ENCODE peak calls at places on chromosomes 16 and 17, in six cellular contexts. F is HCT116, C is A549, R is SK-N-SH, S is GM23338, E is HepG2. J is an unnamed sample.

GRCh38 chr17:35373984-35374765 is 754 bp upstream of the SLFN11 start:
- DNase-seq in R (peak), S (peak), C (peak), E (no peak), F (no peak), J (no peak)

GRCh38 chr17:79911430-79912399 is 72.5 kb upstream of the CBX4 start:
- DNase-seq in C (no peak), E (no peak), R (no peak), F (no peak), S (peak), J (no peak)

GRCh38 chr16:81415757-81416156 is 28.9 kb upstream of the CMIP start:
- DNase-seq in E (no peak), R (no peak), S (peak), C (no peak), F (no peak), J (no peak)

GRCh38 chr17:61547113-61547512 is 43.9 kb downstream of the NACA2 start:
- DNase-seq in F (no peak), R (no peak), E (no peak), S (no peak), C (no peak), J (no peak)

GRCh38 chr16:19879241-19879792 is 5.3 kb downstream of the GPRC5B start:
- DNase-seq in E (peak), F (no peak), C (peak), R (peak), S (peak), J (no peak)

GRCh38 chr17:76612977-76613851 is 27.6 kb upstream of the ST6GALNAC2 start:
- DNase-seq in E (peak), F (peak), C (peak), R (no peak), S (peak), J (no peak)

GRCh38 chr16:4475880-4476790 is at the start of gene HMOX2:
- DNase-seq in R (peak), C (peak), S (peak), F (peak), E (peak), J (peak)

GRCh38 chr16:11679941-11680911 is 12.0 kb downstream of the SNN start:
- DNase-seq in F (no peak), S (no peak), E (no peak), C (no peak), R (no peak), J (no peak)

GRCh38 chr16:72744064-72744793 is 303.7 kb downstream of the ZFHX3 start:
- DNase-seq in R (peak), C (no peak), E (no peak), S (no peak), F (no peak), J (no peak)

GRCh38 chr17:1495265-1495664 is 2.8 kb upstream of the MYO1C start:
- DNase-seq in F (no peak), E (no peak), C (no peak), S (no peak), R (no peak), J (no peak)

GRCh38 chr17:9185142-9185541 is 163.8 kb downstream of the NTN1 start:
- DNase-seq in F (no peak), S (no peak), C (no peak), E (no peak), R (no peak), J (no peak)

GRCh38 chr17:68456529-68457167 is 648 bp downstream of the WIPI1 start:
- DNase-seq in S (peak), C (peak), R (peak), F (peak), E (peak), J (peak)

GRCh38 chr17:81576621-81577277 is 24.6 kb upstream of the FAAP100 start:
- DNase-seq in R (no peak), F (no peak), E (peak), C (peak), S (no peak), J (no peak)

GRCh38 chr16:7714775-7715174 is 382.1 kb downstream of the RBFOX1 start:
- DNase-seq in F (no peak), R (no peak), E (no peak), C (no peak), S (no peak), J (no peak)

GRCh38 chr17:68291836-68292688 is 767 bp downstream of the ARSG start:
- DNase-seq in R (peak), E (peak), S (peak), F (peak), C (peak), J (peak)

GRCh38 chr17:81601525-81602120 is 35.3 kb downstream of the NPLOC4 start:
- DNase-seq in E (peak), S (peak), F (peak), R (peak), C (peak), J (peak)

GRCh38 chr16:4668313-4668960 is 24.9 kb upstream of the NUDT16L1 start:
- DNase-seq in F (no peak), R (no peak), C (no peak), S (no peak), E (no peak), J (no peak)

GRCh38 chr17:42877037-42877436 is 23.6 kb upstream of the G6PC1 start:
- DNase-seq in S (no peak), C (no peak), E (no peak), F (no peak), R (no peak), J (no peak)

GRCh38 chr16:48383204-48383876 is 1.9 kb downstream of the SIAH1 start:
- DNase-seq in E (no peak), C (no peak), F (no peak), R (no peak), S (no peak), J (no peak)

GRCh38 chr17:73536700-73537680 is 107.3 kb downstream of the SDK2 start:
- DNase-seq in R (peak), F (no peak), C (no peak), S (no peak), E (no peak), J (no peak)

GRCh38 chr17:52606590-52606989 is 448.1 kb upstream of the CA10 start:
- DNase-seq in R (no peak), C (no peak), S (no peak), E (no peak), F (no peak), J (no peak)
- TF ChIP-seq REST in R (no peak), C (no peak), S (no peak), E (no peak), F (no peak), J (no peak)

DNA sequence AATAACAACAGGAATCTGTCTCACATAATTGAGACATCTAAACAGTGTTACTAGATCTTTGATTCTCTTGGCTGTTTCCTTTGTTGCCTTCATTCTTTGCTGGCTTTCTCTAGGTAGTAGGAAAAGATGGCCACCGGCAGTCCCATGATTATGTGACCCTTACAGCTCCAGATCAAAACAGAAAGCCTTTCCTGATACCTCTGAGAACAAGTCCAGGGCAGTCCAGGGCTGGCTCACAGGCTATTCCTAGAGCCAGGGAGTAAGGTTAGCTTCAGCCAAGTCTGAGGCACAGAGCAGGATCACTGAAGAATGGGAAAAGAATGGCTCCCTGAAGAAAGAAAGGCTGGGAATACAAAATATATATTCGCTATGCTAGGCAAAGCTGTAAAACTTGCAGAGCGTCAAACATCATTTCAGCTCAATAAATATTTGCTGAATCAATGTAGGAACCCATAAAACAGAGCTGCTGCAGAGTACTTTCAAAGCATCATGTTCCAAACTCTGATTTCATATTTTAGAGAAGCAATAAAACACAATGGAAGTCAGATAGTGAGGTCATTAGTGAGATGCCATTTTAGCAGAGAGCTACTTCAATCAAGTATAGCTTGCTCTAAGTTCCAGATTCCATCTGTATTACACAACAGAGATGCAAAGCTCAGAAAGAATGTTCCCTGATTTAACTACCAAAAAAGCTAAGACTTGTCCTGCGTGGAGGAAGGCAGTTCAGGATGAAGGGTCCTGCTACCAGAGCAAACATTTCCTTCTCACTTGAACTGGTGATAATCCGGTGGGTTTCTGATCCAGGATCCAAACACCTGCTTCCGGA is 23.4 kb downstream of the ADAT1 start:
- DNase-seq in E (no peak), F (no peak), S (no peak), C (no peak), R (no peak), J (no peak)
- TF ChIP-seq REST in E (no peak), F (no peak), S (no peak), C (no peak), R (no peak), J (no peak)

GRCh38 chr16:85437161-85438052 is 175.7 kb upstream of the GSE1 start:
- DNase-seq in S (peak), R (no peak), E (no peak), C (no peak), F (no peak), J (peak)
- TF ChIP-seq REST in S (no peak), R (no peak), E (no peak), C (no peak), F (no peak), J (no peak)

DNA sequence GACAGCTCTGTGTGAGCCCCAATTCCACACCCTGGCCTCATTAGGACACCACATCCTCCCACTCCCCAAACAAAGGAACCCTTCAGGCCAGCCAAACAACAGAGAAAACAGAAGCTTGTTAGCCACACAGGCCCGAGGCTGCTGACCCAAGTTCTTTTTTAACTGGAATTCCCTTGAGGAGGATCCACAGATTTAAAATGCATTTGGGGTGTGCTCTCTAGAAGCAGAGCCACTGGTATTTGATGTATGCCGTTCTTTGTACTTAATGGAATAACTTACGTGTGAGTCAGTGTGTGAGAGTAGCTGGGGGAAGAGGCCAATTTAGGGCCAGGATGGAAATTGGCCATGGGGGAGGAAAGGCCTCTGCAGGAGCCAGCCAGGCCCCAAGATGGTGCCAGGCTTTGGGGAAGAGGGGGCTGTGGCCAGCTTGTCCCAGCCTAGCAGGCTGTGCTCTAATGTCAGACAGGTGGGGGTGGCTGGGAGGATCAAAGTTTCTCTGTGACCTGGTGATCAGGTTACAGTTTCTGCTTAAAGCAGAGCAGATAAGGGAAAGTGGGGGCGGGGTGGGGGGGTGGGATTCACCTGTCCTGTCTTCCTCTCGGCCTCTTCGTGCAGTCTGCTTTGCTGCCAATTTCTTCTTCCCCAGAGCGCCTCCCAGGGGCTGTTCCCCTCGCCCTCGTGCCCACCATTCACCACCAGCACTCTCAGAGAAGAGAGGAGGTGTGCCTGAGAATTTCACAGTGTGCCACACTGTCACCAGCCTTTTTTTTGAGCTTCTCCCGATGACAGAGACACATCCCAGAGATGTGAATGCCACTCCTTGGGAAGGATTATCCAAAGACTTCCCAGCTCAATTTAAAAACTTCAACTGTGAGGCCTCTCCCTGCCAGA is 50.8 kb downstream of the TOM1L2 start:
- DNase-seq in C (peak), E (peak), S (peak), F (peak), R (no peak), J (no peak)
- TF ChIP-seq REST in C (no peak), E (no peak), S (no peak), F (no peak), R (peak), J (no peak)

DNA sequence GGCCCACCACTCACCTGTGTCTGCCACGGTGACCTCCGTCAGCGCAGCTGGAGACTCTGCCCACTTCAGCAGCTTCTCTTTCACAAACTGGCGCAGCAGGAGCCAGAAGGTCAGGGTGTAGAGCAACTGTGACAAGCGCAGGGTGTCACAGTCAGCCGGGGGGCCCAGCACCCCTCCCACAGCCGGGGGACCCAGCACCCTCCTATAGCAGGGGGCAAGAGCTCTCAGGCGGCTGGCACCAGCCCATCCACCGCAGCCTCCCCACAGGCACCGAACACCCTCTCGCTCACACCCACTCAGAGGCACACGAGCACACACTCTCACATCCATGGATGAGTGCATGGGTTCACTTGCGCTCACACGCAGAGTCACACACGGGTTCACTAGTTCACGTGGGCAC is 28.8 kb downstream of the CTU2 start:
- DNase-seq in F (no peak), C (no peak), S (no peak), E (no peak), R (no peak), J (no peak)
- TF ChIP-seq REST in F (no peak), C (no peak), S (no peak), E (no peak), R (no peak), J (no peak)

GRCh38 chr17:39536468-39536867 is 71.3 kb downstream of the NEUROD2 start:
- DNase-seq in S (no peak), F (no peak), E (no peak), R (no peak), C (no peak), J (no peak)

GRCh38 chr17:39531252-39531651 is 70.0 kb downstream of the CDK12 start:
- DNase-seq in S (no peak), E (no peak), R (no peak), F (no peak), C (no peak), J (no peak)

GRCh38 chr17:39534768-39535405 is 72.8 kb downstream of the NEUROD2 start:
- DNase-seq in C (no peak), S (no peak), E (no peak), F (no peak), R (no peak), J (no peak)

GRCh38 chr17:39530513-39530912 is 69.2 kb downstream of the CDK12 start:
- DNase-seq in C (no peak), F (no peak), S (no peak), R (no peak), E (no peak), J (no peak)

GRCh38 chr17:39533891-39534290 is 72.6 kb downstream of the CDK12 start:
- DNase-seq in F (no peak), C (no peak), E (no peak), R (no peak), S (no peak), J (no peak)
- TF ChIP-seq REST in F (no peak), C (no peak), E (no peak), R (no peak), S (no peak), J (no peak)

DNA sequence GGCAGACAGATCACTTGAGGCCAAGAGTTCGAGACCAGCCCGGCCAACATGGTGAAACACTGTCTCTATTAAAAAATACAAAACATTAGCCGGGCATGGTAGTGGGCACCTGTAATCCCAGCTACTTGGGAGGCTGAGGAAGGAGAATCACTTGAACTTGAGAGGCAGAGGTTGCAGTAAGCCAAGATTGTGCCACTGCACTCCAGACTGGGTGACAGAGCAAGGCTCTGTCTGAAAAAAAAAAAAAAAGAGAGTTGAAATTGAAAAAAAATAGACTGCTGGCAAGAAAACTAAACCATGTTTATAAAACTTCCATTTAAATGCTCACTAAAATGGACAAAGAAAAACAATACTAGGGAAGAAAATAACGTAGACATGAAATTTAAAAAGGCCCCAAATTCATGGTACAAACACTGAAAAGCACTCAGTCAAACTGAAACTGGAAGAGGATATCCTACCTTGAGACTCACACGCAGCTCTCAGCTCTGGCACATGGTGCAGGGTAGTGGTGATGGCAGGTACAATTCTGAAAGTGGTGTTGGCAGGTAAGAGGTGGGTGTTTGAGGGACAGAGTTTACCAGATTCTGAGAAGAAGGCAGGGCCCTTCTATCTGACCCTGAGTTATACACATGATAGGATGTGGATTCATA is 19.3 kb downstream of the CNTROB start:
- DNase-seq in S (no peak), C (no peak), F (no peak), E (no peak), R (no peak), J (no peak)
- TF ChIP-seq REST in S (no peak), C (no peak), F (no peak), E (no peak), R (no peak), J (no peak)

J was measured in HL-60.